ENCODE peak calls at places on chromosomes 11 and 22, in six cellular contexts. C, D, J, E, T and Q are unnamed samples.

GRCh38 chr11:35412285-35412684 is 7.1 kb downstream of the SLC1A2 start:
- DNase-seq in D (no peak), J (no peak), E (no peak), C (no peak), T (no peak), Q (peak; percentile 26)

GRCh38 chr11:114283422-114283821 is 12.8 kb upstream of the NNMT start:
- DNase-seq in D (no peak), E (no peak), J (no peak), C (no peak), T (no peak), Q (no peak)

GRCh38 chr11:69943066-69943465 is 123.8 kb upstream of the FGF3 start:
- DNase-seq in J (no peak), D (no peak), C (peak; percentile 43), E (no peak), T (no peak), Q (no peak)

GRCh38 chr11:36931167-36931566 is 333.1 kb upstream of the RAG2 start:
- DNase-seq in T (no peak), E (no peak), J (no peak), D (no peak), C (no peak), Q (no peak)

GRCh38 chr11:120612363-120613263 is 101.1 kb downstream of the GRIK4 start:
- DNase-seq in C (no peak), E (peak; percentile 32), D (no peak), T (peak; percentile 32), J (no peak), Q (peak; percentile 58)

GRCh38 chr22:49088801-49089791 is 738.6 kb downstream of the BRD1 start:
- DNase-seq in D (no peak), C (peak; percentile 69), E (no peak), J (no peak), T (no peak), Q (no peak)

GRCh38 chr22:49327411-49327810 is 500.3 kb downstream of the BRD1 start:
- DNase-seq in T (no peak), D (no peak), E (no peak), J (no peak), C (peak; percentile 18), Q (no peak)

GRCh38 chr11:85257837-85258236 is 369.3 kb downstream of the DLG2 start:
- DNase-seq in J (no peak), E (no peak), D (no peak), C (no peak), T (no peak), Q (no peak)

GRCh38 chr11:8757047-8757446 is 74.5 kb downstream of the RPL27A start:
- DNase-seq in D (no peak), J (no peak), T (no peak), E (peak; percentile 71), C (no peak), Q (no peak)

GRCh38 chr11:75160328-75160757 is 9.4 kb downstream of the SLCO2B1 start:
- DNase-seq in T (no peak), E (no peak), C (peak; percentile 26), D (no peak), J (no peak), Q (no peak)

GRCh38 chr22:24230911-24231656 is 13.8 kb downstream of the GGT5 start:
- DNase-seq in T (no peak), E (no peak), J (no peak), D (no peak), C (peak; percentile 80), Q (no peak)

GRCh38 chr11:122264121-122264520 is 148.1 kb upstream of the BLID start:
- DNase-seq in E (no peak), C (no peak), T (no peak), D (no peak), J (no peak), Q (no peak)

GRCh38 chr11:61827573-61828378 is at the start of gene FADS2:
- DNase-seq in D (peak; percentile 41), C (peak; percentile 98), T (peak; percentile 93), E (peak; percentile 94), J (peak; percentile 46), Q (peak; percentile 95)

GRCh38 chr11:14357843-14358728 is 897 bp downstream of the RRAS2 start:
- DNase-seq in T (peak; percentile 49), C (peak; percentile 85), D (no peak), E (peak; percentile 51), J (no peak), Q (peak; percentile 41)

GRCh38 chr11:64447717-64448598 is 89.0 kb downstream of the RPS6KA4 start:
- DNase-seq in E (peak; percentile 2), J (no peak), T (peak; percentile 7), D (no peak), C (peak; percentile 83), Q (no peak)

GRCh38 chr11:69949327-69949726 is 128.8 kb upstream of the ANO1 start:
- DNase-seq in D (no peak), J (peak; percentile 25), E (peak; percentile 90), C (peak; percentile 80), T (peak; percentile 89), Q (peak; percentile 34)

GRCh38 chr11:34355726-34356125 is 2.1 kb downstream of the ABTB2 start:
- DNase-seq in E (no peak), C (no peak), D (no peak), J (no peak), T (no peak), Q (no peak)
- H3K4me3 ChIP-seq in E (peak overlapping the region; percentile 62), C (peak overlapping the region; percentile 79), D (peak overlapping the region; percentile 53), J (no peak overlapping the region), T (peak overlapping the region; percentile 67), Q (peak overlapping the region; percentile 58)

GRCh38 chr11:68317147-68317785 is 4.9 kb downstream of the LRP5 start:
- DNase-seq in J (no peak), D (no peak), T (no peak), C (no peak), E (no peak), Q (no peak)
- H3K4me3 ChIP-seq in J (no peak overlapping the region), D (no peak overlapping the region), T (no peak overlapping the region), C (no peak overlapping the region), E (no peak overlapping the region), Q (no peak overlapping the region)

GRCh38 chr22:50624347-50625130 is 3.4 kb downstream of the ARSA start:
- DNase-seq in T (no peak), C (no peak), J (no peak), E (no peak), D (no peak), Q (no peak)

GRCh38 chr22:50622723-50623327 is 5.1 kb downstream of the ARSA start:
- DNase-seq in E (no peak), J (no peak), T (no peak), D (no peak), C (peak; percentile 87), Q (no peak)

GRCh38 chr22:50621948-50622722 is 5.8 kb downstream of the ARSA start:
- DNase-seq in C (peak; percentile 62), D (no peak), T (no peak), J (no peak), E (no peak), Q (no peak)

GRCh38 chr22:50621491-50621880 is 6.5 kb downstream of the ARSA start:
- DNase-seq in T (no peak), C (no peak), J (no peak), E (no peak), D (no peak), Q (no peak)

DNA sequence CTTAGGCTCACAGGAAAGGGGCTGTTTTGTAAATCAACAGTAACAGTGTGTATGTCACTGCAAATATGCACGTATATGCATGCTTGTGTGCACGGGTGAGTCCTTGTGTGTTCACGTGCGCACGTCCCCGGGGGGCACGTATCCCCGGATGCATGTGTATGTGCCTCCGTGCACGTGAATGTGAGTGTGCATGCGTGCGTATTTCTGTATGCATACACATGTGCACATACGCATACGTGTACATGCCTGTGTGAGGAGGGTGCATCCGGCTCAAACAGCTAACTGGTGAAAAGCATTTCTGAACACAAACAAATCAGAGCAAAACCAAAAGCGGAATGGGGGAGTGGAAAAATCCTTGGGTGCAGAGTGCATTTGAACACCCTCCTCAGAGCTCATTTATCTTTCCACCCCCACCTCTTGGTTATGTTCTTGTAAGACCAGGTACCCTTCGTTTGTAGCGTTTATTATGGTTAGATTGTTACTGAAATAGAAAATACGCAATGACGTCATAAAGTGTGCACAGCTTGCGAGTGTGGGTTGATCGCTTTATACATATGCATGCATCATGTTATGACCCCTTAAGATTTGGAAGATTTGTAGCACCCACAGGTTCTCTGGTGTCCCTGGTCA is 7.0 kb downstream of the ARSA start:
- DNase-seq in J (no peak), C (peak; percentile 73), E (no peak), D (no peak), T (no peak), Q (peak; percentile 17)
- H3K4me3 ChIP-seq in J (no peak overlapping the region), C (peak overlapping the region; percentile 34), E (no peak overlapping the region), D (peak overlapping the region; percentile 38), T (no peak overlapping the region), Q (no peak overlapping the region)

GRCh38 chr11:79439430-79439892 is 1.4 kb downstream of the TENM4 start:
- DNase-seq in C (no peak), E (peak; percentile 41), J (no peak), D (no peak), T (no peak), Q (peak; percentile 62)
- H3K4me3 ChIP-seq in C (no peak overlapping the region), E (peak overlapping the region; percentile 76), J (peak overlapping the region; percentile 65), D (peak overlapping the region; percentile 67), T (peak overlapping the region; percentile 77), Q (peak overlapping the region; percentile 79)

DNA sequence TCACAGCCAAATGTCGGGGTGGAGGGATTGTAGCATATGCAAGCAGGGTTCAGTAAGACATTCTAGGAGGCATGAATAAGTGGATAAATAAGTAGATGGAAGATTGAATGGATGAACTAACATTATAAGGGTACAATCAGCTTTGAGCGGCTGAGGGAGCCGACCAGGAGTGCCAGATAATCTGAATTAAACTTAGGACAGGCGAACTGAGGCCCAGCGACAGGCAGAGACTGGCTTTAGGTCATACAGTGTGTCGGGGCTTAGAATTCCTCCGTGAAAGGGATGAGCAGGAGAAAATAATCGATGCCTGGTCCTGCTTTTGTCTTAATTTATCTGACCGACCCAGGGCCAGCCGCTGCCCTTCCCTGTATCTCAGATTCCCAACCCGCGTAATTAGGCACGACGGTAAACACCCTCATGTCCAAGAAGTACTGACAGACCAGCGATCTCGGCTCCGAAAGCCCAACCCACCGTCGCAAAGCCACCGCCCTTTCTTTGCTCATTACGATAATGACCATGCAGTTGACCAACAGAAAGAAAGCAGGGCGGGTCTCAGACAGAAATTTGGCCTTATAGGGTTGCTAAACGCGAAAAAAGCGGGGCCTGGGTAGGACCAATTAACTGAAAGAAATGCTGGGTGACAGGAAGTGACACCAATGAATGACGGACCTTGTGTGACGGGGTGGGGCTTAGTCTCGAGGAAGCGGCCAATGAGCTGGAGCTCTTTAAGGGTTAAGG is 523 bp downstream of the ANAPC15 start:
- DNase-seq in T (peak; percentile 99), E (peak; percentile 99), D (peak; percentile 89), J (peak; percentile 98), C (peak; percentile 96), Q (peak; percentile 99)
- H3K4me3 ChIP-seq in T (peak overlapping the region; percentile 80), E (peak overlapping the region; percentile 71), D (peak overlapping the region; percentile 70), J (peak overlapping the region; percentile 76), C (peak overlapping the region; percentile 86), Q (peak overlapping the region; percentile 73)